ENCODE peak calls at places on chromosomes 12 and 14, in four cellular contexts. A is A549, U is fibroblast of villous mesenchyme, B is NB4. Q is an unnamed sample.

GRCh38 chr12:61097991-61098580 is 1162.1 kb upstream of the USP15 start:
- DNase-seq in U (no peak), B (no peak), A (no peak), Q (no peak)

GRCh38 chr14:35122696-35123387 is 490 bp downstream of the PRORP start:
- DNase-seq in B (no peak), U (peak), A (peak), Q (no peak)

GRCh38 chr12:85016423-85016822 is 19.7 kb downstream of the TSPAN19 start:
- DNase-seq in U (peak), A (peak), B (peak), Q (peak)

GRCh38 chr12:92899388-92900001 is 29.6 kb downstream of the EEA1 start:
- DNase-seq in A (peak), B (peak), U (peak), Q (peak)

GRCh38 chr12:18345021-18345735 is 83.9 kb downstream of the PIK3C2G start:
- DNase-seq in A (no peak), B (no peak), U (peak), Q (no peak)

GRCh38 chr14:54306806-54307205 is 90.0 kb upstream of the CDKN3 start:
- DNase-seq in A (no peak), B (no peak), U (no peak), Q (no peak)

GRCh38 chr12:132379576-132379975 is 50.2 kb upstream of the GALNT9 start:
- DNase-seq in U (no peak), B (no peak), A (no peak), Q (no peak)

GRCh38 chr12:93812616-93813015 is 135.4 kb downstream of the CRADD start:
- DNase-seq in A (no peak), B (no peak), U (peak), Q (no peak)

GRCh38 chr14:97266653-97267052 is 469.5 kb downstream of the VRK1 start:
- DNase-seq in B (no peak), A (peak), U (no peak), Q (no peak)

GRCh38 chr12:51818567-51819300 is 29.8 kb downstream of the FIGNL2 start:
- DNase-seq in U (peak), A (no peak), B (no peak), Q (peak)

GRCh38 chr12:42641231-42641630 is 51.7 kb upstream of the PRICKLE1 start:
- DNase-seq in B (no peak), U (no peak), A (no peak), Q (no peak)

GRCh38 chr12:45296046-45296586 is 80.2 kb downstream of the ANO6 start:
- DNase-seq in U (peak), A (no peak), B (no peak), Q (no peak)

DNA sequence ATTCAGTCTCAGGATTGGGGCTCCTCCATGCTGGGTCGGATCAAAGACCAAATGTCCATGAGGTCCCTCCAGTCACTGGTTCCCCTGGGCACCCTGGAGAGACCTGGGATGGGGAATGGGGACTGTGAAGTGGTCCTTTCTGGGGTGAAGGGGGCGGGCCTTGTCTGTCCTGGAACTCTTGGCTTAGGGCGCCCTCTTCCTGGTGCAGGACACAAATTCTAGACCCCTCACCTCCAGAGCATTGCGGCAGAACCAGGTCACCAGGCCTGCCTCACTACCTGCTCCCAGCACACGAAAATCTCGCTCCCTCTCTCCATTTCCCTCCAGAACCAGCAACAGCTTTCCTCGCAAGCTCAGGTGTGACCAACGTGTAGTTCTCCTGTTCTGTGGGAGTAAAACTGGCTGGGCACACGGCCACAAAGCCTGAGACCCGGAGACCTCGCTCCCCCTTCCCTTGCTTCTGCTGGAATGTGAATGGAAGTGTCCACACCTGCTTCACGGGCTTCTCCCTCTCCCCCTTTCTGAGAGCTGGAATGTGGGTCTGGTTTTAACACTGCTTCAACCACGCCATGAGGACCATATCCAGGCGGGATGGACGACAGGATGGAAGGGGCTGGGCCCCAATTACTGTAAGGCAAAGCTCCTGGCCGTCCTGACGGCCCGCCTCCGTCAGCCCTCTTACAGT is 112.7 kb downstream of the SCARB1 start:
- DNase-seq in U (no peak), A (no peak), B (peak), Q (no peak)
- TF ChIP-seq CTCF in U (peak), A (peak), B (peak), Q (peak)

DNA sequence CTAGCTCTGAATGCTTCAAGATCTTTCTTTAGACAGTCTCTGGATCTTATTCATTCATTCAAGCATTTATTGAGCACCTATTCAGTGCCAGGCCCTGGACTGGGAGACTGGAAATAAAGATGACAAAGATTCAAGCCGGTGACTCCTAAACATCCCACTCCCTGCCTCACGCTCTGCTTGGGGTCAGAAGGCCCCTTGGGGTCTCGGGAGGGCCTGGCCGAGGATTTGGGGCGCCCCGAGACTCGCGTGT is 224 bp upstream of the DTX1 start:
- DNase-seq in U (no peak), B (no peak), A (no peak), Q (no peak)
- H3K4me3 ChIP-seq in U (no peak), B (no peak), A (peak), Q (no peak)

DNA sequence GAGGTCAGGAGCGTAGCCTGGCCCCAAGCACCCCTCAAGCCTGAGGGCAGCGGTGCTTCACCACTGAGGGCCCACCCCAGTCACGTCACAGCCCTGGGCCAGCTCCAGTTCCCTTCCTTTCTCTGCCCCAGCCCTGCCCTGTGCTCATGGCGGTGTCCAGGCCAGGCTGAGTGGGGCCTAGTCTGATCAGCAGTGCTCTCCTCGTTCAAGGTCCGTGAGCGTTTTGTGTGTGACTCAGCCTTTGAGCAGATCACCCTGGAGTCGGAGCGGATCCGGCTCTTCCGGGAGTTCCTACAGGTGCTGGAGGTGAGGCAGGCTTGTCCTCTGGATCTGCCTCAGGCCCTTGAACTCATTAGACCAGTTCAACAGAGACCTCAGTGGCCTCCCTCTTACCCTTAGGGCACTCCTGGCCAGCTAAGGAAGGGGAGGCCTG is 19.0 kb downstream of the PRPF40B start:
- DNase-seq in A (no peak), B (no peak), U (no peak), Q (no peak)
- TF ChIP-seq CTCF in A (no peak), B (no peak), U (no peak), Q (no peak)

GRCh38 chr14:57417228-57417627 is 26.8 kb downstream of the NAA30 start:
- DNase-seq in B (no peak), U (no peak), A (no peak), Q (no peak)
- H3K4me3 ChIP-seq in B (no peak), U (no peak), A (no peak), Q (no peak)

GRCh38 chr12:110960795-110961194 is 40.4 kb upstream of the MYL2 start:
- DNase-seq in U (no peak), A (no peak), B (no peak), Q (no peak)

GRCh38 chr12:110965574-110965973 is 45.2 kb upstream of the MYL2 start:
- DNase-seq in U (no peak), B (peak), A (no peak), Q (no peak)

GRCh38 chr12:110971189-110971920 is 51.0 kb upstream of the MYL2 start:
- DNase-seq in A (no peak), U (no peak), B (no peak), Q (no peak)

GRCh38 chr12:110966081-110966760 is 45.8 kb upstream of the MYL2 start:
- DNase-seq in A (no peak), U (no peak), B (no peak), Q (no peak)
- TF ChIP-seq CTCF in A (no peak), U (no peak), B (no peak), Q (no peak)

GRCh38 chr12:75294338-75294737 is 35.8 kb downstream of the CAPS2 start:
- DNase-seq in A (no peak), B (no peak), U (no peak), Q (no peak)

GRCh38 chr12:75291014-75291413 is 39.1 kb downstream of the CAPS2 start:
- DNase-seq in A (no peak), B (no peak), U (no peak), Q (no peak)

GRCh38 chr12:75289678-75290200 is 40.4 kb downstream of the CAPS2 start:
- DNase-seq in B (peak), A (no peak), U (peak), Q (no peak)

GRCh38 chr12:75294797-75295196 is 35.3 kb downstream of the CAPS2 start:
- DNase-seq in A (no peak), B (no peak), U (no peak), Q (no peak)
- H3K4me3 ChIP-seq in A (no peak), B (no peak), U (no peak), Q (no peak)

GRCh38 chr14:76050250-76050649 is 64.7 kb downstream of the IFT43 start:
- DNase-seq in U (no peak), A (no peak), B (no peak), Q (no peak)
- TF ChIP-seq CTCF in U (no peak), A (no peak), B (no peak), Q (no peak)

DNA sequence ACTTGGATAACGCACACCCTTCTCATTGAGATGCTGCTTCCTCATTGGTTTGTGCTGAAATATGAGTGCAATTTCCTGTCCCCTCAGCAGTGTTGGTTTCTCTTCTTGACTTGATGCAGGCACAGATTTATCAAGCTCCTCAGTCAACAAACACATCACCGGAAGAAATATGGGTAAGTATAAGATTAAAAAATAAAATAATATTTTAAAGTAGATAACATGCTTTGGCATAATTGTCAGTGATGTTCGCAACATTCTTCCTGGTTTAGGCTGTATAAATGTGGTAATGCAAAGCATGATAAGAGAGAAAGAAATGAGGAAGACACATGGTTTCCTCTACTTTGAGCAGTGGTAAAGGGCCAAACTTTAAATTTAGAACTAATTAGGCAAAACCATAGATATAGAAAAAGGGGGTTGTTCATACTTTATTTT is at the start of gene GPR65:
- DNase-seq in A (no peak), B (peak), U (peak), Q (no peak)
- H3K4me3 ChIP-seq in A (no peak), B (no peak), U (no peak), Q (no peak)

DNA sequence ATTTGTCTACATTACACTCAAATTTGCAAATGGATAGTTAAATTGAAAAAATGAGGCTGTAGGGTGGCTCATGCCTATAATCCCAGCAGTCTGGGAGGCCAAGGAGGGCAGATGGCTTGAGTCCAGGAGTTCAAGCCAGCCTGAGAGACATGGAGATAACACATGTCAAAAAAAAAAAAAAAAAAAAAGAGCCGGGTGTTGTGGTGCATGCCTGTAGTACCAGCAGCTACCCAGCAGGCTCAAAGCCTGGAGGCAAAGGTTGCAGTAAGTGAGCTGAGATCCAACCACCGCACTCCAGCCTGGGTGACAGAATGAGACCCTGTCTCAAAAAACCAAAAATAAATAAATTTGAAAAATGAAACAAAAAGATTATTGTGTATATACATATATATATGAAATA is 119.9 kb upstream of the MGAT4C start:
- DNase-seq in B (no peak), U (no peak), A (no peak), Q (no peak)
- TF ChIP-seq CTCF in B (no peak), U (no peak), A (no peak), Q (no peak)

GRCh38 chr12:2094597-2094996 is 41.8 kb downstream of the CACNA1C start:
- DNase-seq in A (no peak), B (peak), U (peak), Q (no peak)
- H3K4me3 ChIP-seq in A (no peak), B (no peak), U (no peak), Q (no peak)

Q was measured in AG04449.